ENCODE peak calls at places on chromosomes 3 and 15, in four cellular contexts. E is HCT116, R is heart left ventricle, X is fibroblast of lung. V is an unnamed sample. For H3K27me3, the result is how much of the 10 kb centered on the place peaks cover.

GRCh38 chr3:12345141-12345561 is 56.3 kb downstream of the PPARG start:
- DNase-seq in X (peak), E (peak), R (no peak), V (peak)

GRCh38 chr3:142976621-142977398 is 13.3 kb upstream of the PAQR9 start:
- DNase-seq in R (peak), E (peak), X (peak), V (peak)

GRCh38 chr15:101255615-101256350 is 3.9 kb upstream of the CHSY1 start:
- DNase-seq in E (no peak), X (peak), R (peak), V (no peak)

GRCh38 chr15:41180206-41180789 is 50.3 kb downstream of the EXD1 start:
- DNase-seq in E (no peak), X (peak), R (no peak), V (no peak)

GRCh38 chr3:4290272-4290893 is 12.8 kb upstream of the SETMAR start:
- DNase-seq in R (no peak), X (peak), E (no peak), V (no peak)

GRCh38 chr3:5312278-5312677 is 124.8 kb downstream of the EDEM1 start:
- DNase-seq in X (no peak), E (no peak), R (no peak), V (no peak)

GRCh38 chr15:60829416-60829815 is 350.5 kb upstream of the ICE2 start:
- DNase-seq in X (no peak), R (peak), E (no peak), V (no peak)

GRCh38 chr15:43246261-43246764 is 20.4 kb downstream of the TGM5 start:
- DNase-seq in R (no peak), X (no peak), E (no peak), V (no peak)

GRCh38 chr3:188021502-188022040 is 132.4 kb upstream of the LPP start:
- DNase-seq in R (no peak), E (no peak), X (peak), V (no peak)

GRCh38 chr3:69691860-69692259 is 47.4 kb upstream of the MITF start:
- DNase-seq in R (no peak), X (no peak), E (no peak), V (no peak)

GRCh38 chr3:9955067-9955502 is 2.9 kb upstream of the PRRT3 start:
- DNase-seq in R (no peak), X (peak), E (no peak), V (no peak)

GRCh38 chr3:98977520-98977919 is 76.0 kb upstream of the DCBLD2 start:
- DNase-seq in E (peak), X (peak), R (no peak), V (peak)

GRCh38 chr3:152073267-152073666 is 195.5 kb upstream of the MBNL1 start:
- DNase-seq in E (no peak), R (no peak), X (peak), V (no peak)

GRCh38 chr3:6821411-6821810 is 39.5 kb upstream of the GRM7 start:
- DNase-seq in X (peak), R (no peak), E (no peak), V (no peak)

GRCh38 chr3:174346571-174346970 is 512.6 kb upstream of the NAALADL2 start:
- DNase-seq in X (no peak), R (no peak), E (no peak), V (no peak)

GRCh38 chr3:159260049-159260662 is 458.3 kb downstream of the MFSD1 start:
- DNase-seq in X (peak), R (no peak), E (peak), V (peak)

GRCh38 chr3:123448503-123449091 is at the start of gene ADCY5:
- DNase-seq in E (no peak), X (no peak), R (no peak), V (no peak)
- H3K27me3 ChIP-seq in E (under half), X (half or more), R (under half), V (half or more)

DNA sequence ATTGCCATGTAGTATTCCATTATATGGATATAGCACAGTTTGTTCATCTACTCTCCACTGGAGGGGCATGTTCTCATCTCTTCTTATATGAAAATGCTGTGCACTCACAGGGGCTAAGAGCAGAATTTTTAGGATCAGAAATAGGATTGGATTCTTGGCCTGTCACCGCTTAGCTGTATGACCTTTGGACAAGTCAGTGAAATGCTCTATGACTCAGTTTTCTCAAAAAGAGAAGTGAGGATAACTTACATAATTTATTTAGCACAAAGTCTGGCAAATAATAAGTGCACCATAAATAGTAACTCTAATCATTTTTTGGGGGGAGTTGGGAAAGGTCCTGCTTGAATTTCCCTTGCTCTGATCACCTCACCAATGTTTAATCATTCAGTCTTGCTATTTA is 103.7 kb upstream of the LRIG1 start:
- DNase-seq in X (no peak), R (no peak), E (no peak), V (no peak)
- H3K27me3 ChIP-seq in X (under half), R (under half), E (under half), V (under half)

GRCh38 chr15:96417760-96418130 is 87.2 kb downstream of the NR2F2 start:
- DNase-seq in R (no peak), X (no peak), E (no peak), V (no peak)

GRCh38 chr15:96416934-96417759 is 86.6 kb downstream of the NR2F2 start:
- DNase-seq in X (peak), E (no peak), R (peak), V (no peak)

GRCh38 chr15:96416218-96416933 is 85.9 kb downstream of the NR2F2 start:
- DNase-seq in R (no peak), X (no peak), E (no peak), V (no peak)

GRCh38 chr15:96415513-96416217 is 85.2 kb downstream of the NR2F2 start:
- DNase-seq in X (no peak), R (no peak), E (no peak), V (no peak)

GRCh38 chr15:96418146-96418545 is 87.6 kb downstream of the NR2F2 start:
- DNase-seq in E (no peak), X (no peak), R (no peak), V (peak)
- H3K27me3 ChIP-seq in E (half or more), X (under half), R (half or more), V (under half)

DNA sequence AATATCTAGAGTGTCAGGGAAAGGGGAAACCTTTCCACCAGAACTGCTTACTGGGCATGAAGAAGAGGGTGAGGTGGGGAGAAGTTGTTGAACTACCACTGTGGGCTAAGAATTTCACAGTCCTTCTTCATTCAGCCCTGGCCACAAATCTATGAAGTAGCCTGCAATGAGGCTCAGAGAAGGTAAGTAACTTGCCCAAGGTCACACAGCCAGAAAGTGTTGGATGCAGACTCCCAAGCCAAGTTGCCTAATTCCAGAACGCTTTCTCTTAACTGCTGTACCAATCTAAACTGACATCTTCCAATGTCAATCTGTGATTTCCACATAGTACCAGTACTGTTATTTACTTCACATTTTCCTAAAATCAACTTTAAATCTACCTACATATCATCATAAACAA is 2.1 kb downstream of the CYP1A1 start:
- DNase-seq in X (no peak), E (no peak), R (no peak), V (no peak)
- H3K27me3 ChIP-seq in X (under half), E (under half), R (under half), V (under half)

GRCh38 chr3:24958910-24959447 is 464.3 kb upstream of the THRB start:
- DNase-seq in R (no peak), E (no peak), X (no peak), V (no peak)
- H3K27me3 ChIP-seq in R (under half), E (under half), X (under half), V (under half)

DNA sequence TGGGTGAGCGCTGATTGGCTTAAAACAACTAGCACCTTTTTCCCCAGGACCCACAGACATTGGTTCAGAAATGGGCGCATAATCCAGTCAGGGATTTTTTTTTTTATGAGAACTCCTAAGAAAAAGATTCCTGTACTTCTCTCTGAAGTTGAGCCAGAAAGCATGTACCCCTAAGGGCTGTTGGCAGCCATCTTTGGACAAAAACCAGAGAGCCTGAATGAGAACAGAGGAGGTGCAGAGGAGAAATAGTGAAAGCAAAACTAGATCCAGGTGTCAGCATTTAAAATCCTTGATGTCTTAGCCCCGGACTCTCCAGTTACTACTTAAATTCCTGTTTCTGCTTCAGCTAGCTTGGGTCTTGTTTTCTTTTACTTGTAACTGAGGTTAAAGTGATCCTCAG is 1.9 kb upstream of the SLC27A2 start:
- DNase-seq in X (no peak), E (no peak), R (no peak), V (no peak)
- H3K27me3 ChIP-seq in X (under half), E (under half), R (under half), V (under half)

GRCh38 chr3:147379651-147380050 is 26.7 kb downstream of the ZIC4 start:
- DNase-seq in E (no peak), R (no peak), X (no peak), V (no peak)
- H3K27me3 ChIP-seq in E (under half), R (half or more), X (under half), V (half or more)

GRCh38 chr3:46354984-46355383 is 1.1 kb downstream of the CCR2 start:
- DNase-seq in E (no peak), R (no peak), X (no peak), V (no peak)
- H3K27me3 ChIP-seq in E (half or more), R (under half), X (under half), V (under half)